ENCODE peak calls at places on chromosomes 3 and 15, in five cellular contexts. E is DMS153; X is HCEC 1CT; C is effector memory CD8-positive, alpha-beta T cell; Z is activated CD8-positive, alpha-beta memory T cell treated with anti-CD3 and anti-CD28 coated beads for 48 hours. G is an unnamed sample.

GRCh38 chr3:126156468-126156867 is 23.9 kb downstream of the ALDH1L1 start:
- DNase-seq in Z (no peak), X (no peak), C (no peak), E (no peak), G (no peak)

GRCh38 chr3:45968706-45969105 is 25.4 kb downstream of the CXCR6 start:
- DNase-seq in E (no peak), C (no peak), X (peak), Z (no peak), G (peak)

GRCh38 chr3:194486540-194487288 is at the start of gene ATP13A3:
- DNase-seq in X (peak), C (peak), E (peak), Z (peak), G (peak)

GRCh38 chr3:42906085-42906904 is at the start of gene ZNF662:
- DNase-seq in E (peak), X (no peak), Z (no peak), C (no peak), G (peak)

GRCh38 chr3:33067484-33067883 is 29.5 kb downstream of the GLB1 start:
- DNase-seq in Z (no peak), C (no peak), X (peak), E (no peak), G (no peak)

GRCh38 chr3:55000546-55000945 is 72.7 kb upstream of the LRTM1 start:
- DNase-seq in Z (no peak), E (no peak), X (peak), C (no peak), G (peak)

GRCh38 chr3:127206154-127206553 is 13.2 kb downstream of the PRR23E start:
- DNase-seq in X (no peak), C (no peak), Z (no peak), E (no peak), G (no peak)

GRCh38 chr15:37837276-37837675 is 97.2 kb upstream of the TMCO5A start:
- DNase-seq in C (no peak), X (peak), Z (no peak), E (no peak), G (peak)

GRCh38 chr3:8982509-8982908 is 19.2 kb upstream of the RAD18 start:
- DNase-seq in X (peak), E (no peak), C (no peak), Z (no peak), G (no peak)

GRCh38 chr3:108099679-108100428 is 9.0 kb upstream of the CD47 start:
- DNase-seq in C (peak), X (no peak), Z (no peak), E (no peak), G (no peak)